ENCODE peak calls at places on chromosomes 13 and 19, in six cellular contexts. P is KG1, S is lower lobe of right lung, T is Peyer's patch, D is GM10248, Z is right cardiac atrium. J is an unnamed sample.

GRCh38 chr13:93060144-93060543 is 166.5 kb upstream of the GPC6 start:
- DNase-seq in P (no peak), S (no peak), T (no peak), D (no peak), Z (no peak), J (no peak)

GRCh38 chr13:91652389-91652788 is 254.0 kb downstream of the GPC5 start:
- DNase-seq in P (no peak), S (no peak), T (no peak), D (no peak), Z (no peak), J (no peak)

GRCh38 chr19:33798701-33799111 is 2.0 kb downstream of the KCTD15 start:
- DNase-seq in P (no peak), S (no peak), T (no peak), D (no peak), Z (peak), J (no peak)

GRCh38 chr19:45096700-45097099 is 3.7 kb downstream of the PPP1R37 start:
- DNase-seq in P (no peak), S (no peak), T (no peak), D (no peak), Z (no peak), J (no peak)

GRCh38 chr13:74037762-74038161 is 96.4 kb downstream of the KLF12 start:
- DNase-seq in P (no peak), S (no peak), T (no peak), D (no peak), Z (no peak), J (no peak)

GRCh38 chr13:106755542-106755941 is 187.6 kb upstream of the ARGLU1 start:
- DNase-seq in P (no peak), S (no peak), T (no peak), D (no peak), Z (no peak), J (no peak)

GRCh38 chr13:109587689-109588088 is 198.7 kb downstream of the IRS2 start:
- DNase-seq in P (no peak), S (no peak), T (no peak), D (no peak), Z (no peak), J (no peak)

GRCh38 chr19:3479177-3479818 is 1.0 kb downstream of the SMIM24 start:
- DNase-seq in P (peak), S (no peak), T (no peak), D (peak), Z (no peak), J (peak)

GRCh38 chr13:37914781-37915391 is 45.3 kb upstream of the TRPC4 start:
- DNase-seq in P (no peak), S (no peak), T (no peak), D (no peak), Z (no peak), J (no peak)

GRCh38 chr13:101621099-101621498 is 168.6 kb downstream of the ITGBL1 start:
- DNase-seq in P (no peak), S (no peak), T (no peak), D (no peak), Z (no peak), J (no peak)

GRCh38 chr19:45670670-45671453 is 2.8 kb downstream of the GIPR start:
- DNase-seq in P (no peak), S (peak), T (peak), D (peak), Z (peak), J (no peak)